ENCODE peak calls at places on chromosomes 2 and 18, in eight cellular contexts. U is activated CD4-positive, alpha-beta T cell treated with anti-CD3 and anti-CD28 coated beads for 1 hour; M is non-pigmented ciliary epithelial cell; J is activated T-helper 1 cell treated with Interleukin-2 at 50 U/mL for 16 hours; B is chondrocyte; V is GM04504; X is tibial artery; E is A549. W is an unnamed sample.

GRCh38 chr2:74457129-74457548 is 1.1 kb upstream of the WBP1 start:
- DNase-seq in B (no peak), J (no peak), U (no peak), E (no peak), M (no peak), X (no peak), V (no peak), W (no peak)

GRCh38 chr2:131034122-131035051 is 58.9 kb downstream of the FAM168B start:
- DNase-seq in V (no peak), X (peak; percentile 51), U (no peak), J (no peak), M (no peak), E (no peak), B (no peak), W (no peak)

GRCh38 chr2:127048618-127048935 is 58.4 kb downstream of the BIN1 start:
- DNase-seq in E (no peak), X (no peak), U (no peak), J (no peak), M (no peak), V (no peak), B (peak; percentile 79), W (no peak)

GRCh38 chr18:76689646-76690264 is 132.6 kb upstream of the ZNF236 start:
- DNase-seq in E (peak; percentile 14), V (no peak), U (no peak), J (no peak), M (no peak), B (no peak), X (no peak), W (no peak)

GRCh38 chr2:8515864-8516533 is 165.9 kb upstream of the ID2 start:
- DNase-seq in E (no peak), M (no peak), V (no peak), J (no peak), B (peak; percentile 41), U (no peak), X (no peak), W (no peak)

GRCh38 chr2:15178946-15179345 is 382.2 kb downstream of the NBAS start:
- DNase-seq in U (no peak), V (no peak), B (no peak), E (no peak), X (no peak), J (no peak), M (no peak), W (no peak)

GRCh38 chr18:23718731-23719130 is 29.5 kb downstream of the LAMA3 start:
- DNase-seq in E (no peak), B (no peak), J (no peak), V (no peak), M (no peak), X (no peak), U (no peak), W (no peak)

GRCh38 chr18:62523631-62524442 is 1.0 kb downstream of the ZCCHC2 start:
- DNase-seq in B (no peak), E (peak; percentile 51), M (no peak), V (no peak), J (peak; percentile 36), X (peak; percentile 76), U (peak; percentile 27), W (peak; percentile 35)

GRCh38 chr2:42164971-42165370 is 4.2 kb upstream of the EML4 start:
- DNase-seq in U (no peak), E (no peak), M (no peak), V (no peak), J (no peak), X (no peak), B (no peak), W (no peak)

GRCh38 chr2:38065502-38066135 is 10.3 kb downstream of the CYP1B1 start:
- DNase-seq in V (no peak), X (no peak), U (no peak), E (no peak), J (no peak), B (no peak), M (no peak), W (no peak)

GRCh38 chr2:43054367-43054766 is 172.0 kb downstream of the ZFP36L2 start:
- DNase-seq in E (no peak), B (peak; percentile 63), J (no peak), V (no peak), X (peak; percentile 57), M (no peak), U (no peak), W (no peak)

GRCh38 chr2:211901226-211901625 is 637.4 kb downstream of the ERBB4 start:
- DNase-seq in U (no peak), M (no peak), E (no peak), V (no peak), X (no peak), B (no peak), J (no peak), W (no peak)

GRCh38 chr2:160241251-160242137 is 41.4 kb upstream of the ITGB6 start:
- DNase-seq in J (no peak), V (peak; percentile 33), M (peak; percentile 71), E (peak; percentile 88), U (no peak), X (peak; percentile 77), B (no peak), W (peak; percentile 78)

GRCh38 chr18:77407733-77408132 is 158.1 kb downstream of the GALR1 start:
- DNase-seq in M (no peak), J (no peak), U (no peak), V (no peak), E (peak; percentile 3), B (no peak), X (no peak), W (no peak)

GRCh38 chr18:25425030-25425429 is 73.1 kb upstream of the ZNF521 start:
- DNase-seq in M (no peak), B (no peak), U (no peak), X (no peak), V (no peak), J (no peak), E (no peak), W (no peak)

GRCh38 chr2:2623939-2624338 is 292.9 kb upstream of the MYT1L start:
- DNase-seq in J (no peak), E (no peak), X (no peak), M (no peak), V (no peak), U (no peak), B (no peak), W (no peak)